ENCODE peak calls at places on chromosomes 12 and 14, in eight cellular contexts. X is suprapubic skin; D is fibroblast of lung; F is CD4-positive, CD25-positive, alpha-beta regulatory T cell; K is left ventricle myocardium inferior; U is kidney epithelial cell; E is testis; Z is psoas muscle. S is an unnamed sample. For H3K27me3, the result is how much of the 10 kb centered on the place peaks cover.

GRCh38 chr14:81234268-81234667 is 13.5 kb upstream of the GTF2A1 start:
- DNase-seq in F (no peak), K (no peak), X (no peak), Z (no peak), E (no peak), U (no peak), D (peak), S (no peak)

GRCh38 chr12:128507470-128507869 is 240.5 kb downstream of the TMEM132C start:
- DNase-seq in X (no peak), D (no peak), U (no peak), F (no peak), E (no peak), Z (no peak), K (no peak), S (no peak)

GRCh38 chr14:97336179-97336578 is 539.0 kb downstream of the VRK1 start:
- DNase-seq in E (no peak), F (peak), Z (no peak), X (no peak), D (no peak), U (no peak), K (no peak), S (no peak)

GRCh38 chr12:31353730-31354708 is 28.1 kb upstream of the SINHCAF start:
- DNase-seq in D (no peak), U (no peak), X (no peak), E (no peak), K (no peak), F (no peak), Z (no peak), S (no peak)

GRCh38 chr12:12871587-12872138 is 19.7 kb upstream of the GPRC5A start:
- DNase-seq in U (no peak), X (no peak), F (no peak), K (no peak), E (no peak), D (no peak), Z (no peak), S (no peak)

GRCh38 chr12:122979908-122980191 is 631 bp upstream of the ARL6IP4 start:
- DNase-seq in Z (no peak), U (no peak), D (no peak), K (no peak), F (peak), E (no peak), X (no peak), S (no peak)

GRCh38 chr14:95062946-95063345 is 94.4 kb downstream of the DICER1 start:
- DNase-seq in F (no peak), U (no peak), K (no peak), Z (no peak), D (no peak), X (no peak), E (no peak), S (no peak)

GRCh38 chr14:95197498-95198010 is 40.2 kb upstream of the DICER1 start:
- DNase-seq in Z (no peak), D (no peak), E (no peak), F (no peak), X (no peak), K (no peak), U (no peak), S (peak)

GRCh38 chr12:19988918-19989317 is 379.4 kb upstream of the PDE3A start:
- DNase-seq in X (no peak), E (no peak), K (no peak), Z (no peak), U (no peak), D (no peak), F (no peak), S (no peak)

GRCh38 chr14:66638688-66639087 is 130.7 kb downstream of the GPHN start:
- DNase-seq in D (peak), Z (no peak), E (no peak), F (no peak), U (no peak), X (no peak), K (no peak), S (no peak)

GRCh38 chr12:53103860-53104305 is 597 bp downstream of the SOAT2 start:
- DNase-seq in X (peak), F (peak), Z (no peak), E (no peak), U (no peak), K (no peak), D (no peak), S (no peak)

GRCh38 chr12:26032719-26033241 is 74.3 kb downstream of the RASSF8 start:
- DNase-seq in E (no peak), U (no peak), X (no peak), F (no peak), D (peak), K (no peak), Z (no peak), S (no peak)

GRCh38 chr14:64200170-64200569 is 94.0 kb downstream of the ESR2 start:
- DNase-seq in K (peak), X (no peak), E (peak), F (no peak), D (no peak), U (no peak), Z (no peak), S (peak)

GRCh38 chr12:12333980-12334709 is 15.9 kb downstream of the MANSC1 start:
- DNase-seq in K (peak), Z (peak), D (peak), F (peak), U (no peak), E (peak), X (no peak), S (peak)

GRCh38 chr14:21300892-21301291 is 21.0 kb downstream of the RPGRIP1 start:
- DNase-seq in D (peak), X (no peak), K (peak), Z (no peak), E (peak), F (peak), U (no peak), S (peak)
- H3K4me3 ChIP-seq in D (peak), X (peak), K (peak), Z (peak), E (no peak), F (peak), U (peak), S (peak)

GRCh38 chr12:5434647-5434968 is 2.7 kb downstream of the NTF3 start:
- DNase-seq in Z (no peak), E (no peak), F (no peak), U (no peak), X (no peak), K (no peak), D (no peak), S (no peak)

GRCh38 chr12:5432011-5432400 is at the start of gene NTF3:
- DNase-seq in E (peak), X (no peak), D (peak), U (no peak), K (peak), Z (no peak), F (no peak), S (peak)

GRCh38 chr12:5433081-5433839 is 1.4 kb downstream of the NTF3 start:
- DNase-seq in U (no peak), D (peak), Z (no peak), X (no peak), E (no peak), K (no peak), F (no peak), S (peak)

GRCh38 chr12:5435161-5435560 is 3.3 kb downstream of the NTF3 start:
- DNase-seq in E (no peak), K (no peak), U (no peak), X (no peak), Z (no peak), F (no peak), D (no peak), S (no peak)

DNA sequence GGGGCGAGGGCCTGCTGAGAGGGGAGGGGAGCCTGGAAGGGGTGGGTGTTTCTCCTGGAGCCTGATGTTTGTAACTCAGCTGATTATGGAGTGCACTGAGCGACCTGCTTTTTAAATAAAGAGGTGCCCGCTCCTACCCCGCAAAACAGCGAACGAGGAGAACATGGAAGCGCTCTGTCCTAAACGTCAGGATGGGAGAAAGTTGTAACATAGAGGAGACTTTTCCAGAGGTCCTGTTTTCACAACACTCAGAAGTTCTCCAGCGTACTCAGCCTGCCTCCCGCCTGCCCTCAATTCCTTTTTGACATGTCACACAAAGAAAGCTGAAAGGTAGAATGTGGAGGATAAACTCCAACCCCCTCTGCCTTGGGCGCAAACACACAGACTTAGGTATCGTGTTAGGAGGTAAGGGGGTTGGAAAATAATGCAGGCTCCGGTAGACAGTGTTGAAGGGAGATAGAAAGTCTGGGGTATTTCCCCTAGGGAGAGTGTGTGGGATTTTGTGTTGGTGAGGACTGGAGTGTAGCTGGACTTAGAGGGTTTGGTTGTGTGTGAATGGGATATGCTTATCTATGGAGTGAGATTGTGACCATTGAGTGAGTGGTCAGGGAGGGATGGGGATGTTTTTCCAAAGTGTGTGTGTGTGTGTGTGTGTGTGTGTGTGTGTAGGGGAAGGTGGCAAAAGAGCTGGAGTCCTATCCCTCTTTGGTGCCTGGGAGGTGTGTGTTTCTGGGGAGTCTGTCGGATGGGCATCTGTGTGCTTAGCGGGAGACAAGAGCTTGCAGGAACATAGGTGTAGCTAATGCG is 2.1 kb downstream of the NTF3 start:
- DNase-seq in Z (no peak), E (no peak), X (no peak), D (no peak), F (no peak), K (no peak), U (no peak), S (no peak)
- H3K27me3 ChIP-seq in Z (under half), E (under half), X (half or more), D (under half), F (under half), K (half or more), U (under half), S (half or more)

GRCh38 chr12:132071001-132071810 is 72.9 kb downstream of the DDX51 start:
- DNase-seq in K (no peak), E (no peak), U (no peak), F (no peak), X (no peak), Z (no peak), D (no peak), S (no peak)
- H3K4me3 ChIP-seq in K (no peak), E (no peak), U (no peak), F (no peak), X (no peak), Z (no peak), D (no peak), S (no peak)

GRCh38 chr12:49967777-49968250 is 4.9 kb upstream of the AQP6 start:
- DNase-seq in X (no peak), F (no peak), Z (no peak), E (no peak), U (no peak), K (no peak), D (no peak), S (no peak)

GRCh38 chr12:49969027-49969426 is 3.7 kb upstream of the AQP6 start:
- DNase-seq in Z (no peak), X (peak), E (no peak), D (no peak), K (no peak), F (no peak), U (no peak), S (peak)

GRCh38 chr12:49967042-49967776 is 5.5 kb downstream of the AQP5 start:
- DNase-seq in U (no peak), X (peak), K (peak), D (peak), E (peak), F (peak), Z (peak), S (peak)

GRCh38 chr12:49970030-49970429 is 2.7 kb upstream of the AQP6 start:
- DNase-seq in E (no peak), U (no peak), Z (no peak), X (peak), D (no peak), K (no peak), F (no peak), S (peak)

DNA sequence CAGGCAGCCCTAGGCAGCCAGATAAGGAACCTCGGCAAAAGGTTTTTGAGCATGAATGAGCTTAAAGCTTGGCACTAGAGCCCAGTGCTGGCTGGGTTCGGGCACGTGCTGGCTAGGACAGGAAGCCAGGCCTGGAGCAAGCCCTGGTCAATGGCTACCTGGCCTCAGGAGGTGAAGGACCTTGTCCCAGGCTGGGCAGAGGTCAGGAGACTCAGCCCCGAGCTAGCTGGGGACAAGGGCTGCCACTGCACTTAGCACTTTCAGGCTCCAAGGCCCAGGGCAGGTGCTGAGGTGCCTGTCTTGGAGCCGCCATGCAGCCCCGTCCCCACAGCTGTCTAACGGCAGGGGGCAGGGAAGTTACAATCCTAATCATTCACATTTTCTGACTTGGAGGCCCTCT is 4.3 kb upstream of the AQP6 start:
- DNase-seq in D (no peak), U (no peak), K (no peak), X (no peak), F (no peak), E (no peak), Z (no peak), S (peak)
- H3K27me3 ChIP-seq in D (half or more), U (half or more), K (under half), X (under half), F (under half), E (under half), Z (under half), S (under half)

GRCh38 chr12:107243316-107243715 is 150.0 kb upstream of the CRY1 start:
- DNase-seq in U (no peak), Z (no peak), F (no peak), X (no peak), E (no peak), D (no peak), K (no peak), S (no peak)

GRCh38 chr12:107244584-107244983 is 151.2 kb upstream of the CRY1 start:
- DNase-seq in F (no peak), U (no peak), K (no peak), Z (no peak), D (no peak), X (no peak), E (no peak), S (no peak)

GRCh38 chr12:107242189-107242588 is 148.8 kb upstream of the CRY1 start:
- DNase-seq in E (no peak), X (no peak), K (no peak), F (no peak), U (no peak), D (peak), Z (no peak), S (no peak)

GRCh38 chr12:107238276-107238675 is 144.9 kb upstream of the CRY1 start:
- DNase-seq in K (no peak), E (no peak), U (no peak), D (peak), X (no peak), F (no peak), Z (no peak), S (no peak)

DNA sequence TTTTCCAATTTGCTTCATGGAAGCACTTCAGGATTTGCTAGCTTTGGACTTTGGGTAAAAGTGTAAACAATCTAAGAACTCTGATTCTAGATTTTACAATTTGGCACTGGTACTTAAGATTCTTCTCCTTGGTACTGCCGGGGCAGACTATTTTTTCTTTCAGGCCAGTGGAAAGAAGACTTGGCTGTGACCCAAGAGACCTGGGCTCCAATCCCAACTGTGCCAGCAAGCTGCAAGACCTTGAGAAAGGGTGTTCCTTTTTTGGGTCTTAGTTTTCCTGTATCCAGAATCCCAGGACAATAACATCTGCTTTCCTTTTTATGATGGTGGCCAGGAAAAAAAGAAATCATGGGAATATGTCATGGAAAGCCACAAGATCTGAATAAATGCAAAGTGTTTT is 148.1 kb upstream of the CRY1 start:
- DNase-seq in U (no peak), X (no peak), Z (no peak), K (no peak), E (no peak), F (no peak), D (no peak), S (no peak)
- H3K4me3 ChIP-seq in U (no peak), X (no peak), Z (no peak), K (no peak), E (no peak), F (no peak), D (no peak), S (no peak)

DNA sequence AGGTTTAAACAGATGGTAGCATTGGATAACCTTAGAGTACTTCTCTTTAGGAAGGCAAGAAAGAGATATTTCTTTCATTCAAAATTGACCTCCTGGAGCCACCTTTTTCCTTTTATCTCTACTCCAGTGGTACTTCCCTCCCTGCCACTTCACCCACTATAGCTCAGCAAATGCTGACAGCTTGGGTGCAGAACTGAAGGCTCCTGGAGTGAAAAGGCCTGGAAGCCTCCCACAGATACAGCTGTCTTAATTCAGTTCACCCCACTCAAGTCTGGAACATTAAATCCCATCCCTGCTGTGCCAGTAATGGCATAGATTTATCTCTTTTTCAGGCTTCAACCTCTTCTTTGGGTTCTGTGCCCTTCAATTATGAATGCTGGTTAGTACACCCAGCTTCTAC is 140.3 kb downstream of the NEDD1 start:
- DNase-seq in Z (no peak), U (no peak), K (no peak), E (no peak), X (no peak), D (no peak), F (no peak), S (no peak)
- H3K27me3 ChIP-seq in Z (under half), U (under half), K (under half), E (under half), X (under half), D (under half), F (under half), S (under half)

DNA sequence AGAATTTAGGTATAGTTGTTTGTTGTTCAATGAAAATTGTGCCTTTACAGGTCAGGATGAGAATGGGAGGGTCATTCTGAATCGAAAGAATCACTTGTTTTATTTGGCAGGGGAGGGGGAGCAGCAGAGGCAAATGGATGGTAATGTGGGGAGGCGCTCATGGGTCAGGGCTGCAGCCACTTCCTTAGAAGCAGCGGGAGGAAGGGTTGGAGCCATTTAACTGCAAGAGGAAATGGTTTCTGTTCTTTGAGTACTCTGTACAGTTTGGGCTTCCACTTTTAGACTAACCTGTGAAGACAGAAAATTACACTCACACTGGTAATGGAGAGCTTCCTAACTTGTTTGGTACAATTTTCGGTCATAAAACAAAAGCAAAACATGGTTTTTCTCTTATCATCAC is 57.2 kb downstream of the PIWIL1 start:
- DNase-seq in U (no peak), E (no peak), D (no peak), K (no peak), X (no peak), F (no peak), Z (no peak), S (peak)
- H3K4me3 ChIP-seq in U (no peak), E (no peak), D (no peak), K (no peak), X (no peak), F (no peak), Z (no peak), S (no peak)

DNA sequence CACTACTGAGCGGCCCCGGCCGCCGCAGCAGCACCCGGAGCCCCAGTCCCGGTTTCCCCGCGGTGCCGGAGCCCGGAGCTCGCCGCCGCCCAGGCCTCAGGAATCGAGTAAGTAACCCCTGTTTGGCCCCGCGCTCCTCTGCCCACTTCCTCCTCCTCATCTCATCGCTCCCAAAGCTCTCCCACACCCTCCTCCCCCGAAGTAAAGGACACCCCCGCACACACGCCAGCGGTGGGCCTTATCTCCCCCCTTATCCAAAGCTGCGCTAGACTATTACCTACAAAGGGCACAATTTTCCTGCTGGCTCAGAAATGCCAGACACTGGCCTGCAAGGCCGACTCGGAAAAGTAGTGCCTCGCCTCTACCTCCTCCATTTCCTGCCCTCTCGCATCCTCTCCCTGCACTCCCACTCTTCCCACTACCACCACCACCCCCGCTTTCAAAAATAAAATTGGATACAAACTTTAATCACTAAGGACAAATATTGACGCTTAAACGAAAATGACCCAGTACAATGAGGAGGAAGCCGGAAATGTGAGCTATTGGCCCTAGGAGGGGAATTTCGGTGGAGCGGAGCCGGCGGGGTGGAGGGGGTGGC is 581 bp upstream of the FOXG1 start:
- DNase-seq in E (no peak), U (no peak), X (no peak), F (no peak), D (peak), K (no peak), Z (no peak), S (peak)
- H3K27me3 ChIP-seq in E (under half), U (half or more), X (half or more), F (under half), D (half or more), K (half or more), Z (under half), S (half or more)

GRCh38 chr12:132436791-132437251 is 53.1 kb upstream of the FBRSL1 start:
- DNase-seq in U (no peak), K (no peak), Z (no peak), D (no peak), F (no peak), E (no peak), X (no peak), S (no peak)
- H3K4me3 ChIP-seq in U (no peak), K (no peak), Z (no peak), D (no peak), F (no peak), E (no peak), X (no peak), S (peak)